ENCODE peak calls at places on chromosomes 16 and 17, in nine cellular contexts. Q is left ventricle myocardium inferior, N is psoas muscle, V is A549, B is ascending aorta, C is ovary, G is PC-3, F is right cardiac atrium, Y is SJCRH30. W is an unnamed sample.
A peak's percentile ranks its signal among the peaks of the same experiment; 100 is the strongest.

GRCh38 chr16:20940864-20941634 is 40.5 kb downstream of the LYRM1 start:
- DNase-seq in Q (no peak), N (no peak), V (no peak), B (no peak), C (no peak), G (peak; percentile 2), F (no peak), Y (no peak), W (no peak)

GRCh38 chr16:3023415-3023668 is 400 bp downstream of the HCFC1R1 start:
- DNase-seq in Q (peak; percentile 47), N (no peak), V (no peak), B (peak; percentile 79), C (no peak), G (peak; percentile 87), F (peak; percentile 82), Y (no peak), W (peak; percentile 84)

GRCh38 chr17:3740611-3741073 is 16.9 kb downstream of the HASPIN start:
- DNase-seq in Q (no peak), N (no peak), V (no peak), B (no peak), C (no peak), G (no peak), F (no peak), Y (no peak), W (no peak)

GRCh38 chr17:35368086-35368824 is 5.2 kb downstream of the SLFN11 start:
- DNase-seq in Q (no peak), N (no peak), V (no peak), B (no peak), C (no peak), G (no peak), F (no peak), Y (no peak), W (no peak)

GRCh38 chr16:67672306-67672705 is 5.7 kb downstream of the C16orf86 start:
- DNase-seq in Q (no peak), N (no peak), V (no peak), B (no peak), C (peak; percentile 30), G (no peak), F (no peak), Y (no peak), W (no peak)

GRCh38 chr17:49193513-49194296 is 16.7 kb downstream of the GNGT2 start:
- DNase-seq in Q (no peak), N (peak; percentile 56), V (peak; percentile 84), B (peak; percentile 82), C (peak; percentile 81), G (peak; percentile 74), F (no peak), Y (no peak), W (no peak)

GRCh38 chr17:60229189-60229802 is 79.5 kb downstream of the CA4 start:
- DNase-seq in Q (no peak), N (no peak), V (peak; percentile 57), B (no peak), C (no peak), G (peak; percentile 65), F (no peak), Y (peak; percentile 7), W (no peak)

GRCh38 chr17:77127735-77128361 is 12.9 kb upstream of the SEC14L1 start:
- DNase-seq in Q (peak; percentile 81), N (peak; percentile 85), V (no peak), B (peak; percentile 85), C (no peak), G (no peak), F (peak; percentile 86), Y (no peak), W (no peak)

GRCh38 chr17:7315570-7316243 is 547 bp upstream of the GPS2 start:
- DNase-seq in Q (no peak), N (no peak), V (no peak), B (no peak), C (no peak), G (peak; percentile 2), F (no peak), Y (no peak), W (peak; percentile 73)

GRCh38 chr16:89685916-89686315 is 573 bp upstream of the CDK10 start:
- DNase-seq in Q (no peak), N (no peak), V (no peak), B (no peak), C (peak; percentile 49), G (no peak), F (no peak), Y (no peak), W (no peak)

GRCh38 chr16:13503960-13504635 is 415.9 kb upstream of the ERCC4 start:
- DNase-seq in Q (no peak), N (no peak), V (no peak), B (no peak), C (no peak), G (no peak), F (no peak), Y (no peak), W (no peak)

GRCh38 chr17:62804822-62805221 is 3.3 kb downstream of the MARCHF10 start:
- DNase-seq in Q (no peak), N (no peak), V (peak; percentile 91), B (no peak), C (no peak), G (no peak), F (no peak), Y (peak; percentile 15), W (no peak)

GRCh38 chr16:314351-314750 is 31.4 kb downstream of the PDIA2 start:
- DNase-seq in Q (no peak), N (no peak), V (no peak), B (no peak), C (no peak), G (no peak), F (no peak), Y (no peak), W (no peak)

GRCh38 chr17:70307430-70307829 is 138.1 kb downstream of the KCNJ2 start:
- DNase-seq in Q (no peak), N (peak; percentile 50), V (no peak), B (no peak), C (no peak), G (no peak), F (peak; percentile 27), Y (no peak), W (no peak)

GRCh38 chr16:84044108-84044488 is 1.5 kb upstream of the SLC38A8 start:
- DNase-seq in Q (no peak), N (no peak), V (peak; percentile 53), B (no peak), C (no peak), G (peak; percentile 48), F (peak; percentile 28), Y (peak; percentile 35), W (no peak)

GRCh38 chr17:1484586-1485310 is 7.7 kb downstream of the MYO1C start:
- DNase-seq in Q (peak; percentile 61), N (peak; percentile 70), V (peak; percentile 75), B (peak; percentile 75), C (peak; percentile 67), G (peak; percentile 39), F (peak; percentile 84), Y (peak; percentile 76), W (peak; percentile 81)

GRCh38 chr16:30728321-30728720 is 19.9 kb upstream of the PHKG2 start:
- DNase-seq in Q (no peak), N (no peak), V (no peak), B (no peak), C (no peak), G (no peak), F (no peak), Y (no peak), W (no peak)
- H3K27ac ChIP-seq in Q (no peak overlapping the region), N (no peak overlapping the region), V (no peak overlapping the region), B (no peak overlapping the region), C (no peak overlapping the region), G (no peak overlapping the region), F (no peak overlapping the region), Y (no peak overlapping the region), W (no peak overlapping the region)

DNA sequence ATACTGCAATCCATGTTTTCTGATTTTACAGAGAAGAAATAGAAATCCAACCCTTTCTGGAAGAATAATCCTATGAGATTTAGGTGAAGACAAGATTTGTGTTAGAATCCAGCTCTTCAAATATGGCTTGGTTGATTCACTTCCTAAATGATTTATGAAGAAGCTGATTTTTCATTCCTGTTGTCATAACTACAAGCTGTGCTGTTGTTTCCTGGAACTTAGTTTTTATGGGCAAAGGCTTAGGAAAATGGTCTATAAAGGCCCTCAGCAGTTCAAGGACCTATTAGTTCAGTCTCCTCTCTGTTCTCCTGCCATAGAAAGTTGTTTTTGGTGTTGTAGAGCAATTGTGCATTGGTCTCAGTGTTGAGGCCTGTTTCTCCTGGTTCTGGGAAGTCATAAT is 174.2 kb upstream of the FAM20A start:
- DNase-seq in Q (no peak), N (no peak), V (no peak), B (no peak), C (no peak), G (peak; percentile 45), F (no peak), Y (no peak), W (no peak)
- H3K27ac ChIP-seq in Q (peak overlapping the region; percentile 81), N (peak overlapping the region; percentile 32), V (no peak overlapping the region), B (peak overlapping the region; percentile 19), C (no peak overlapping the region), G (peak overlapping the region; percentile 41), F (peak overlapping the region; percentile 40), Y (no peak overlapping the region), W (no peak overlapping the region)

GRCh38 chr17:75994802-75995350 is 5.8 kb upstream of the CDK3 start:
- DNase-seq in Q (no peak), N (no peak), V (no peak), B (no peak), C (peak; percentile 0), G (no peak), F (no peak), Y (no peak), W (no peak)

GRCh38 chr17:75985986-75986385 is 6.9 kb downstream of the TEN1 start:
- DNase-seq in Q (no peak), N (no peak), V (no peak), B (no peak), C (no peak), G (no peak), F (no peak), Y (no peak), W (no peak)

GRCh38 chr17:75995385-75995925 is 5.2 kb upstream of the CDK3 start:
- DNase-seq in Q (no peak), N (peak; percentile 1), V (no peak), B (no peak), C (peak; percentile 3), G (no peak), F (no peak), Y (no peak), W (no peak)

GRCh38 chr17:75996665-75997590 is 3.7 kb upstream of the CDK3 start:
- DNase-seq in Q (no peak), N (peak; percentile 49), V (no peak), B (no peak), C (peak; percentile 11), G (peak; percentile 90), F (no peak), Y (peak; percentile 83), W (no peak)

DNA sequence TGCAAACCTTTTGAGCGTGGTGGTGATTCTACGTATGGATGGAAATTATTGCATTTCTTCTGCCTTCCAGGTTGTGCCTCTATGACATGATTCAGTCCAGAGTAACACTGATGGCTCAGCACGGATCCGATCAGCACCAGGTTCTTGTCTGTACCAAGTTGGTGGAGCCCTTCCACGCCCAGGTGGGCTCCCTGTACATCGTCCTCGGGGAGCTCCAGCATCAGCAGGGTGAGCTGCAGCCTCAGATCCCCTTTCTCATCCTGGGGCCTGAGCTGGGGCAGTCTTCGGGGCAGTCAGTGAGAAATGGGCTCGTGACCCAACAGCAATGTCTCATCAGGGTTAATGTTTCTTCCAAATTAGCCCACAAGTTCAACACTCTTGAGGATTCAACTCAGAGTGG is 9.3 kb upstream of the CDK3 start:
- DNase-seq in Q (no peak), N (peak; percentile 11), V (no peak), B (no peak), C (no peak), G (no peak), F (no peak), Y (no peak), W (no peak)
- H3K27ac ChIP-seq in Q (no peak overlapping the region), N (no peak overlapping the region), V (no peak overlapping the region), B (no peak overlapping the region), C (no peak overlapping the region), G (no peak overlapping the region), F (no peak overlapping the region), Y (no peak overlapping the region), W (no peak overlapping the region)

GRCh38 chr17:42894283-42895184 is 6.1 kb upstream of the G6PC1 start:
- DNase-seq in Q (no peak), N (no peak), V (no peak), B (no peak), C (no peak), G (no peak), F (no peak), Y (no peak), W (no peak)
- H3K27ac ChIP-seq in Q (peak overlapping the region; percentile 9), N (peak overlapping the region; percentile 86), V (peak overlapping the region; percentile 68), B (peak overlapping the region; percentile 88), C (no peak overlapping the region), G (peak overlapping the region; percentile 14), F (no peak overlapping the region), Y (no peak overlapping the region), W (peak overlapping the region; percentile 6)